ENCODE peak calls at places on chromosomes 12 and 14, in eight cellular contexts. L is ACHN; N is choroid plexus epithelial cell; E is cardiac fibroblast; F is bronchial epithelial cell; G is stimulated activated CD8-positive, alpha-beta memory T cell treated with anti-CD3 and anti-CD28 coated beads, Interleukin-7, amount 100 ng/mL, for 4 hours; J is NCI-H1092; Q is lower lobe of right lung. V is an unnamed sample.

GRCh38 chr12:2324375-2324774 is 271.6 kb downstream of the CACNA1C start:
- DNase-seq in E (no peak), Q (no peak), F (no peak), N (peak; percentile 37), L (no peak), G (no peak), J (peak; percentile 98), V (no peak)

GRCh38 chr14:64965356-64966000 is 6.7 kb downstream of the RAB15 start:
- DNase-seq in F (no peak), N (no peak), E (no peak), G (no peak), L (no peak), J (no peak), Q (no peak), V (no peak)

GRCh38 chr12:67415473-67415872 is 146.3 kb downstream of the CAND1 start:
- DNase-seq in L (peak; percentile 59), J (peak; percentile 46), Q (no peak), G (no peak), E (peak; percentile 67), N (peak; percentile 79), F (peak; percentile 33), V (no peak)

GRCh38 chr12:11877869-11878780 is 192.6 kb upstream of the BCL2L14 start:
- DNase-seq in N (peak; percentile 72), E (peak; percentile 72), F (peak; percentile 88), G (no peak), J (no peak), Q (no peak), L (peak; percentile 81), V (no peak)

GRCh38 chr12:28925726-28926376 is 223.2 kb upstream of the FAR2 start:
- DNase-seq in F (no peak), J (no peak), L (no peak), N (peak; percentile 55), E (peak; percentile 54), G (no peak), Q (no peak), V (no peak)

GRCh38 chr14:74510211-74510931 is 16.8 kb downstream of the ISCA2 start:
- DNase-seq in E (peak; percentile 45), L (no peak), F (peak; percentile 41), G (no peak), J (no peak), N (peak; percentile 77), Q (peak; percentile 20), V (no peak)

GRCh38 chr12:6632026-6632978 is 3.5 kb downstream of the LPAR5 start:
- DNase-seq in N (no peak), Q (no peak), J (no peak), F (no peak), G (peak; percentile 43), L (peak; percentile 31), E (no peak), V (no peak)

GRCh38 chr14:53630336-53630735 is 326.3 kb downstream of the BMP4 start:
- DNase-seq in L (no peak), Q (no peak), F (no peak), J (peak; percentile 97), G (no peak), N (no peak), E (no peak), V (no peak)

GRCh38 chr12:25052191-25053020 is 103.5 kb upstream of the BCAT1 start:
- DNase-seq in L (no peak), Q (no peak), F (peak; percentile 27), J (no peak), G (peak; percentile 30), E (peak; percentile 31), N (peak; percentile 34), V (peak; percentile 13)

GRCh38 chr14:23112359-23113178 is 6.5 kb downstream of the CEBPE start:
- DNase-seq in G (no peak), N (peak; percentile 19), J (no peak), F (no peak), Q (no peak), L (no peak), E (no peak), V (peak; percentile 81)

GRCh38 chr12:24952389-24952788 is 3.5 kb upstream of the BCAT1 start:
- DNase-seq in G (no peak), L (no peak), E (no peak), F (no peak), N (no peak), Q (no peak), J (no peak), V (no peak)

GRCh38 chr12:46071769-46072624 is 81.6 kb upstream of the SCAF11 start:
- DNase-seq in G (peak; percentile 18), Q (peak; percentile 65), J (peak; percentile 66), F (peak; percentile 66), E (peak; percentile 74), N (peak; percentile 86), L (peak; percentile 88), V (peak; percentile 26)

GRCh38 chr12:3142386-3142785 is 65.2 kb downstream of the TSPAN9 start:
- DNase-seq in J (no peak), G (no peak), F (no peak), N (no peak), Q (no peak), E (no peak), L (no peak), V (no peak)

V was measured in NK-92 treated with Interleukin-12 subunit alpha and Interleukin-12 subunit beta, amount 100 ng/mL, for 24 hours.